ENCODE peak calls at places on chromosome 6, in four cellular contexts. A is Right ventricle myocardium superior, F is right cardiac atrium, V is upper lobe of right lung. W is an unnamed sample.

GRCh38 chr6:163603395-163603794 is 188.9 kb downstream of the QKI start:
- ATAC-seq in A (no peak), F (no peak), V (no peak), W (no peak)

GRCh38 chr6:87684895-87685654 is 17.0 kb downstream of the AKIRIN2 start:
- ATAC-seq in A (no peak), F (no peak), V (peak), W (no peak)

GRCh38 chr6:34383651-34384304 is 8.7 kb downstream of the NUDT3 start:
- ATAC-seq in A (no peak), F (peak), V (no peak), W (no peak)

GRCh38 chr6:53483423-53484353 is 61.2 kb downstream of the GCLC start:
- ATAC-seq in A (peak), F (peak), V (peak), W (peak)

GRCh38 chr6:16154904-16155303 is 26.0 kb downstream of the MYLIP start:
- ATAC-seq in A (peak), F (peak), V (no peak), W (no peak)

GRCh38 chr6:28081486-28081751 is 1.1 kb downstream of the ZNF165 start:
- ATAC-seq in A (peak), F (peak), V (no peak), W (no peak)

GRCh38 chr6:39471954-39472659 is 149.6 kb upstream of the KCNK16 start:
- ATAC-seq in A (peak), F (no peak), V (no peak), W (no peak)

GRCh38 chr6:39791311-39791710 is 865 bp upstream of the DAAM2 start:
- ATAC-seq in A (peak), F (peak), V (peak), W (no peak)

W was measured in activated T-helper 17 cell treated with anti-CD3 and anti-CD28 coated beads, Interleukin-2, amount 50 U/mL, for 72 hours.